ENCODE peak calls at places on chromosomes 2 and 18, in seven cellular contexts. One of them, this sample, is unnamed.

GRCh38 chr2:55010149-55010591 is 40.1 kb downstream of the RTN4 start:
- DNase-seq in K562: no peak
- DNase-seq in GM12878: peak; percentile 60
- DNase-seq in A549: peak; percentile 26
- DNase-seq in IMR-90: peak; percentile 34
- DNase-seq in HCT116: no peak
- DNase-seq in HepG2: no peak
- DNase-seq in this sample: no peak

GRCh38 chr2:7450188-7451156 is 533.3 kb downstream of the RNF144A start:
- DNase-seq in K562: no peak
- DNase-seq in GM12878: no peak
- DNase-seq in A549: no peak
- DNase-seq in IMR-90: no peak
- DNase-seq in HCT116: no peak
- DNase-seq in HepG2: no peak
- DNase-seq in this sample: no peak

GRCh38 chr2:241122376-241123002 is 20.4 kb upstream of the MTERF4 start:
- DNase-seq in K562: no peak
- DNase-seq in GM12878: no peak
- DNase-seq in A549: no peak
- DNase-seq in IMR-90: no peak
- DNase-seq in HCT116: no peak
- DNase-seq in HepG2: no peak
- DNase-seq in this sample: no peak

GRCh38 chr2:16103614-16104344 is 163.4 kb downstream of the MYCN start:
- DNase-seq in K562: no peak
- DNase-seq in GM12878: no peak
- DNase-seq in A549: no peak
- DNase-seq in IMR-90: no peak
- DNase-seq in HCT116: no peak
- DNase-seq in HepG2: no peak
- DNase-seq in this sample: no peak

GRCh38 chr18:21241224-21242131 is 554 bp upstream of the GREB1L start:
- DNase-seq in K562: no peak
- DNase-seq in GM12878: no peak
- DNase-seq in A549: no peak
- DNase-seq in IMR-90: no peak
- DNase-seq in HCT116: no peak
- DNase-seq in HepG2: no peak
- DNase-seq in this sample: peak; percentile 66

GRCh38 chr18:13500891-13501887 is 225.2 kb downstream of the FAM210A start:
- DNase-seq in K562: no peak
- DNase-seq in GM12878: no peak
- DNase-seq in A549: no peak
- DNase-seq in IMR-90: peak; percentile 45
- DNase-seq in HCT116: no peak
- DNase-seq in HepG2: no peak
- DNase-seq in this sample: no peak

GRCh38 chr2:67309281-67309680 is 87.9 kb upstream of the ETAA1 start:
- DNase-seq in K562: no peak
- DNase-seq in GM12878: no peak
- DNase-seq in A549: no peak
- DNase-seq in IMR-90: peak; percentile 54
- DNase-seq in HCT116: no peak
- DNase-seq in HepG2: peak; percentile 89
- DNase-seq in this sample: no peak

GRCh38 chr2:71711470-71711857 is 258.1 kb downstream of the DYSF start:
- DNase-seq in K562: no peak
- DNase-seq in GM12878: no peak
- DNase-seq in A549: no peak
- DNase-seq in IMR-90: no peak
- DNase-seq in HCT116: no peak
- DNase-seq in HepG2: no peak
- DNase-seq in this sample: no peak

GRCh38 chr2:240759454-240759853 is 60.6 kb downstream of the KIF1A start:
- DNase-seq in K562: peak; percentile 23
- DNase-seq in GM12878: peak; percentile 13
- DNase-seq in A549: no peak
- DNase-seq in IMR-90: no peak
- DNase-seq in HCT116: peak; percentile 10
- DNase-seq in HepG2: no peak
- DNase-seq in this sample: no peak

GRCh38 chr2:197806317-197806633 is 1.9 kb downstream of the PLCL1 start:
- DNase-seq in K562: no peak
- DNase-seq in GM12878: no peak
- DNase-seq in A549: no peak
- DNase-seq in IMR-90: no peak
- DNase-seq in HCT116: no peak
- DNase-seq in HepG2: no peak
- DNase-seq in this sample: no peak

GRCh38 chr18:22427797-22428549 is 10.3 kb upstream of the CTAGE1 start:
- DNase-seq in K562: no peak
- DNase-seq in GM12878: no peak
- DNase-seq in A549: no peak
- DNase-seq in IMR-90: no peak
- DNase-seq in HCT116: no peak
- DNase-seq in HepG2: no peak
- DNase-seq in this sample: no peak

GRCh38 chr2:42567806-42568429 is 514 bp upstream of the MTA3 start:
- DNase-seq in K562: no peak
- DNase-seq in GM12878: peak; percentile 48
- DNase-seq in A549: peak; percentile 18
- DNase-seq in IMR-90: no peak
- DNase-seq in HCT116: no peak
- DNase-seq in HepG2: peak; percentile 40
- DNase-seq in this sample: peak; percentile 85

GRCh38 chr18:13036622-13037320 is 45.6 kb downstream of the CEP192 start:
- DNase-seq in K562: no peak
- DNase-seq in GM12878: no peak
- DNase-seq in A549: no peak
- DNase-seq in IMR-90: peak; percentile 69
- DNase-seq in HCT116: no peak
- DNase-seq in HepG2: no peak
- DNase-seq in this sample: no peak

GRCh38 chr2:1930956-1931914 is 186.9 kb upstream of the PXDN start:
- DNase-seq in K562: no peak
- DNase-seq in GM12878: no peak
- DNase-seq in A549: no peak
- DNase-seq in IMR-90: no peak
- DNase-seq in HCT116: no peak
- DNase-seq in HepG2: no peak
- DNase-seq in this sample: no peak

GRCh38 chr18:80103231-80103630 is 5.8 kb upstream of the ADNP2 start:
- DNase-seq in K562: no peak
- DNase-seq in GM12878: no peak
- DNase-seq in A549: no peak
- DNase-seq in IMR-90: peak; percentile 69
- DNase-seq in HCT116: no peak
- DNase-seq in HepG2: no peak
- DNase-seq in this sample: no peak

GRCh38 chr2:189369566-189369965 is 71.7 kb upstream of the WDR75 start:
- DNase-seq in K562: no peak
- DNase-seq in GM12878: no peak
- DNase-seq in A549: peak; percentile 6
- DNase-seq in IMR-90: peak; percentile 72
- DNase-seq in HCT116: no peak
- DNase-seq in HepG2: no peak
- DNase-seq in this sample: no peak

GRCh38 chr2:217016829-217017228 is 157.0 kb upstream of the TNP1 start:
- DNase-seq in K562: no peak
- DNase-seq in GM12878: no peak
- DNase-seq in A549: no peak
- DNase-seq in IMR-90: peak; percentile 2
- DNase-seq in HCT116: no peak
- DNase-seq in HepG2: no peak
- DNase-seq in this sample: no peak

GRCh38 chr2:217017788-217018187 is 157.9 kb upstream of the TNP1 start:
- DNase-seq in K562: no peak
- DNase-seq in GM12878: no peak
- DNase-seq in A549: no peak
- DNase-seq in IMR-90: no peak
- DNase-seq in HCT116: no peak
- DNase-seq in HepG2: no peak
- DNase-seq in this sample: no peak

GRCh38 chr2:217011576-217011975 is 151.7 kb upstream of the TNP1 start:
- DNase-seq in K562: no peak
- DNase-seq in GM12878: no peak
- DNase-seq in A549: no peak
- DNase-seq in IMR-90: no peak
- DNase-seq in HCT116: no peak
- DNase-seq in HepG2: no peak
- DNase-seq in this sample: no peak

GRCh38 chr2:217010173-217010572 is 150.3 kb upstream of the TNP1 start:
- DNase-seq in K562: no peak
- DNase-seq in GM12878: no peak
- DNase-seq in A549: no peak
- DNase-seq in IMR-90: peak; percentile 13
- DNase-seq in HCT116: no peak
- DNase-seq in HepG2: peak; percentile 21
- DNase-seq in this sample: no peak

GRCh38 chr2:217014298-217015116 is 154.6 kb upstream of the TNP1 start:
- DNase-seq in K562: no peak
- DNase-seq in GM12878: no peak
- DNase-seq in A549: no peak
- DNase-seq in IMR-90: no peak
- DNase-seq in HCT116: no peak
- DNase-seq in HepG2: no peak
- DNase-seq in this sample: no peak
- TF ChIP-seq CEBPB in K562: no peak
- TF ChIP-seq CEBPB in GM12878: no peak
- TF ChIP-seq CEBPB in A549: no peak
- TF ChIP-seq CEBPB in IMR-90: no peak
- TF ChIP-seq CEBPB in HCT116: no peak
- TF ChIP-seq CEBPB in HepG2: no peak
- TF ChIP-seq CEBPB in this sample: no peak

GRCh38 chr18:6376433-6377229 is 38.1 kb downstream of the L3MBTL4 start:
- DNase-seq in K562: no peak
- DNase-seq in GM12878: no peak
- DNase-seq in A549: no peak
- DNase-seq in IMR-90: no peak
- DNase-seq in HCT116: no peak
- DNase-seq in HepG2: peak; percentile 86
- DNase-seq in this sample: no peak
- TF ChIP-seq CEBPB in K562: no peak
- TF ChIP-seq CEBPB in GM12878: no peak
- TF ChIP-seq CEBPB in A549: no peak
- TF ChIP-seq CEBPB in IMR-90: no peak
- TF ChIP-seq CEBPB in HCT116: no peak
- TF ChIP-seq CEBPB in HepG2: no peak
- TF ChIP-seq CEBPB in this sample: no peak

GRCh38 chr2:236746833-236747232 is 177.2 kb downstream of the ACKR3 start:
- DNase-seq in K562: no peak
- DNase-seq in GM12878: no peak
- DNase-seq in A549: no peak
- DNase-seq in IMR-90: no peak
- DNase-seq in HCT116: no peak
- DNase-seq in HepG2: no peak
- DNase-seq in this sample: no peak

GRCh38 chr2:236747925-236748324 is 178.3 kb downstream of the ACKR3 start:
- DNase-seq in K562: no peak
- DNase-seq in GM12878: no peak
- DNase-seq in A549: no peak
- DNase-seq in IMR-90: no peak
- DNase-seq in HCT116: no peak
- DNase-seq in HepG2: no peak
- DNase-seq in this sample: no peak

GRCh38 chr2:236748801-236749200 is 179.2 kb downstream of the ACKR3 start:
- DNase-seq in K562: no peak
- DNase-seq in GM12878: no peak
- DNase-seq in A549: no peak
- DNase-seq in IMR-90: no peak
- DNase-seq in HCT116: no peak
- DNase-seq in HepG2: no peak
- DNase-seq in this sample: no peak

GRCh38 chr2:236748385-236748784 is 178.8 kb downstream of the ACKR3 start:
- DNase-seq in K562: no peak
- DNase-seq in GM12878: no peak
- DNase-seq in A549: no peak
- DNase-seq in IMR-90: no peak
- DNase-seq in HCT116: no peak
- DNase-seq in HepG2: no peak
- DNase-seq in this sample: no peak

DNA sequence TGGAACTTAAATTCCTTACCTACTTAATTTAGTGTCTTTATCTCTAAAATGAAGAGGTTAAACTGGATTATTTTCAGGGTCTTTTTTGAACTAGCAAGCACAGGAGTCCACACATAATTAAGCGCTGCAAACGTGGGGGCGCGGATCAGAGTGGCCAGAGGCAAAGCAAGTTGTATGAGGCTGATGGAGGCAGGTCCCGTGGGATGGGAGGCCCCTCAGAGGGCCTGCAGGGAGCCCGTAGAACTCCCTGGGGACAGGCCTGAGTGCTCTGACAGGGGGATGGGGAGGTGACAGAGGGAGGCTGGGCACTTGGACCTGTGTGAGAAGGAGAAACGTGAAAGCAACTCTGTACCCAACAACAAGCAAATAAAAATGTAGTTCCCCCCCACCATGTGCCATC is 177.8 kb downstream of the ACKR3 start:
- DNase-seq in K562: no peak
- DNase-seq in GM12878: no peak
- DNase-seq in A549: no peak
- DNase-seq in IMR-90: no peak
- DNase-seq in HCT116: no peak
- DNase-seq in HepG2: no peak
- DNase-seq in this sample: no peak
- TF ChIP-seq CEBPB in K562: no peak
- TF ChIP-seq CEBPB in GM12878: no peak
- TF ChIP-seq CEBPB in A549: no peak
- TF ChIP-seq CEBPB in IMR-90: no peak
- TF ChIP-seq CEBPB in HCT116: no peak
- TF ChIP-seq CEBPB in HepG2: no peak
- TF ChIP-seq CEBPB in this sample: no peak

GRCh38 chr2:100889286-100889685 is 69.3 kb downstream of the NPAS2 start:
- DNase-seq in K562: no peak
- DNase-seq in GM12878: no peak
- DNase-seq in A549: no peak
- DNase-seq in IMR-90: no peak
- DNase-seq in HCT116: no peak
- DNase-seq in HepG2: no peak
- DNase-seq in this sample: no peak
- TF ChIP-seq CEBPB in K562: no peak
- TF ChIP-seq CEBPB in GM12878: no peak
- TF ChIP-seq CEBPB in A549: no peak
- TF ChIP-seq CEBPB in IMR-90: no peak
- TF ChIP-seq CEBPB in HCT116: no peak
- TF ChIP-seq CEBPB in HepG2: no peak
- TF ChIP-seq CEBPB in this sample: no peak

GRCh38 chr2:232522014-232522854 is 2.0 kb downstream of the PRSS56 start:
- DNase-seq in K562: peak; percentile 80
- DNase-seq in GM12878: no peak
- DNase-seq in A549: peak; percentile 60
- DNase-seq in IMR-90: no peak
- DNase-seq in HCT116: no peak
- DNase-seq in HepG2: no peak
- DNase-seq in this sample: no peak
- TF ChIP-seq CEBPB in K562: no peak
- TF ChIP-seq CEBPB in GM12878: no peak
- TF ChIP-seq CEBPB in A549: no peak
- TF ChIP-seq CEBPB in IMR-90: no peak
- TF ChIP-seq CEBPB in HCT116: no peak
- TF ChIP-seq CEBPB in HepG2: no peak
- TF ChIP-seq CEBPB in this sample: no peak

This sample was measured in H1.